ENCODE peak calls at places on chromosomes 12 and 14, in six cellular contexts. N is body of pancreas, I is dorsolateral prefrontal cortex, A is PC-3, O is HT1080, V is NCI-H1092. G is an unnamed sample.

GRCh38 chr14:75995372-75996041 is 9.9 kb downstream of the IFT43 start:
- DNase-seq in A (no peak), N (peak), V (no peak), O (no peak), I (no peak), G (no peak)

GRCh38 chr12:54413284-54414190 is 5.5 kb downstream of the ITGA5 start:
- DNase-seq in V (no peak), A (no peak), I (no peak), O (peak), N (no peak), G (peak)

GRCh38 chr12:110312581-110313360 is 31.7 kb downstream of the ATP2A2 start:
- DNase-seq in V (no peak), O (peak), I (no peak), A (peak), N (no peak), G (peak)

GRCh38 chr14:45651906-45652305 is 398.9 kb upstream of the MIS18BP1 start:
- DNase-seq in O (no peak), V (no peak), I (no peak), A (peak), N (no peak), G (no peak)

GRCh38 chr14:37034410-37035285 is 137.8 kb downstream of the SLC25A21 start:
- DNase-seq in I (no peak), N (no peak), V (no peak), O (no peak), A (no peak), G (no peak)

GRCh38 chr12:4615667-4616066 is 33.2 kb downstream of the AKAP3 start:
- DNase-seq in A (no peak), V (no peak), O (no peak), N (no peak), I (no peak), G (no peak)

GRCh38 chr12:108315486-108316105 is 23.5 kb downstream of the CMKLR1 start:
- DNase-seq in V (no peak), N (no peak), A (no peak), O (no peak), I (no peak), G (no peak)

GRCh38 chr12:65638324-65638723 is 186.0 kb upstream of the HMGA2 start:
- DNase-seq in N (no peak), O (no peak), V (no peak), I (no peak), A (no peak), G (no peak)